ENCODE peak calls at places on chromosomes 1 and 21, in six cellular contexts. One of them, this sample, is unnamed.
A peak's percentile ranks its signal among the peaks of the same experiment; 100 is the strongest.

GRCh38 chr1:209030454-209031167 is 552.9 kb upstream of the CAMK1G start:
- DNase-seq in body of pancreas: peak; percentile 84
- DNase-seq in astrocyte of the spinal cord: no peak
- DNase-seq in foreskin fibroblast: no peak
- DNase-seq in psoas muscle: no peak
- DNase-seq in pancreas: peak; percentile 77
- DNase-seq in this sample: no peak

GRCh38 chr1:223231011-223231572 is 88.0 kb upstream of the TLR5 start:
- DNase-seq in body of pancreas: no peak
- DNase-seq in astrocyte of the spinal cord: no peak
- DNase-seq in foreskin fibroblast: no peak
- DNase-seq in psoas muscle: no peak
- DNase-seq in pancreas: no peak
- DNase-seq in this sample: no peak

GRCh38 chr1:174818951-174819350 is 180.8 kb upstream of the CACYBP start:
- DNase-seq in body of pancreas: no peak
- DNase-seq in astrocyte of the spinal cord: no peak
- DNase-seq in foreskin fibroblast: no peak
- DNase-seq in psoas muscle: no peak
- DNase-seq in pancreas: no peak
- DNase-seq in this sample: no peak

GRCh38 chr1:55128418-55128817 is 86.7 kb downstream of the USP24 start:
- DNase-seq in body of pancreas: no peak
- DNase-seq in astrocyte of the spinal cord: no peak
- DNase-seq in foreskin fibroblast: no peak
- DNase-seq in psoas muscle: no peak
- DNase-seq in pancreas: no peak
- DNase-seq in this sample: no peak

GRCh38 chr1:84020151-84020550 is 21.2 kb upstream of the TTLL7 start:
- DNase-seq in body of pancreas: peak; percentile 28
- DNase-seq in astrocyte of the spinal cord: no peak
- DNase-seq in foreskin fibroblast: no peak
- DNase-seq in psoas muscle: no peak
- DNase-seq in pancreas: peak; percentile 7
- DNase-seq in this sample: no peak

GRCh38 chr1:4854379-4854778 is 200.0 kb downstream of the AJAP1 start:
- DNase-seq in body of pancreas: no peak
- DNase-seq in astrocyte of the spinal cord: no peak
- DNase-seq in foreskin fibroblast: no peak
- DNase-seq in psoas muscle: no peak
- DNase-seq in pancreas: no peak
- DNase-seq in this sample: no peak

GRCh38 chr1:162878000-162878596 is 17.1 kb upstream of the CCDC190 start:
- DNase-seq in body of pancreas: peak; percentile 59
- DNase-seq in astrocyte of the spinal cord: peak; percentile 90
- DNase-seq in foreskin fibroblast: peak; percentile 81
- DNase-seq in psoas muscle: peak; percentile 33
- DNase-seq in pancreas: peak; percentile 21
- DNase-seq in this sample: peak; percentile 38

GRCh38 chr21:42414928-42415769 is 11.4 kb downstream of the UBASH3A start:
- DNase-seq in body of pancreas: peak; percentile 41
- DNase-seq in astrocyte of the spinal cord: peak; percentile 65
- DNase-seq in foreskin fibroblast: no peak
- DNase-seq in psoas muscle: no peak
- DNase-seq in pancreas: no peak
- DNase-seq in this sample: no peak

GRCh38 chr1:244450597-244451538 is 841 bp downstream of the ADSS2 start:
- DNase-seq in body of pancreas: peak; percentile 43
- DNase-seq in astrocyte of the spinal cord: peak; percentile 71
- DNase-seq in foreskin fibroblast: peak; percentile 64
- DNase-seq in psoas muscle: peak; percentile 63
- DNase-seq in pancreas: peak; percentile 32
- DNase-seq in this sample: peak; percentile 48

GRCh38 chr21:31235671-31236450 is 108.2 kb downstream of the TIAM1 start:
- DNase-seq in body of pancreas: no peak
- DNase-seq in astrocyte of the spinal cord: peak; percentile 47
- DNase-seq in foreskin fibroblast: no peak
- DNase-seq in psoas muscle: no peak
- DNase-seq in pancreas: no peak
- DNase-seq in this sample: no peak

GRCh38 chr1:245234217-245235120 is 79.7 kb downstream of the KIF26B start:
- DNase-seq in body of pancreas: peak; percentile 76
- DNase-seq in astrocyte of the spinal cord: peak; percentile 49
- DNase-seq in foreskin fibroblast: no peak
- DNase-seq in psoas muscle: no peak
- DNase-seq in pancreas: peak; percentile 65
- DNase-seq in this sample: no peak

GRCh38 chr1:56527548-56528302 is 51.6 kb downstream of the PLPP3 start:
- DNase-seq in body of pancreas: no peak
- DNase-seq in astrocyte of the spinal cord: no peak
- DNase-seq in foreskin fibroblast: peak; percentile 29
- DNase-seq in psoas muscle: no peak
- DNase-seq in pancreas: no peak
- DNase-seq in this sample: no peak

GRCh38 chr1:224503161-224504118 is 68.8 kb upstream of the WDR26 start:
- DNase-seq in body of pancreas: peak; percentile 98
- DNase-seq in astrocyte of the spinal cord: peak; percentile 92
- DNase-seq in foreskin fibroblast: peak; percentile 89
- DNase-seq in psoas muscle: peak; percentile 88
- DNase-seq in pancreas: peak; percentile 98
- DNase-seq in this sample: no peak

GRCh38 chr1:96358057-96358456 is 363.5 kb upstream of the PTBP2 start:
- DNase-seq in body of pancreas: no peak
- DNase-seq in astrocyte of the spinal cord: no peak
- DNase-seq in foreskin fibroblast: no peak
- DNase-seq in psoas muscle: no peak
- DNase-seq in pancreas: no peak
- DNase-seq in this sample: no peak

GRCh38 chr1:72051538-72051937 is 230.8 kb downstream of the NEGR1 start:
- DNase-seq in body of pancreas: no peak
- DNase-seq in astrocyte of the spinal cord: peak; percentile 27
- DNase-seq in foreskin fibroblast: no peak
- DNase-seq in psoas muscle: no peak
- DNase-seq in pancreas: no peak
- DNase-seq in this sample: no peak

GRCh38 chr1:48472747-48473146 is 743 bp upstream of the SPATA6 start:
- DNase-seq in body of pancreas: no peak
- DNase-seq in astrocyte of the spinal cord: no peak
- DNase-seq in foreskin fibroblast: no peak
- DNase-seq in psoas muscle: no peak
- DNase-seq in pancreas: no peak
- DNase-seq in this sample: no peak

GRCh38 chr1:48471103-48471502 is 901 bp downstream of the SPATA6 start:
- DNase-seq in body of pancreas: no peak
- DNase-seq in astrocyte of the spinal cord: peak; percentile 22
- DNase-seq in foreskin fibroblast: no peak
- DNase-seq in psoas muscle: peak; percentile 33
- DNase-seq in pancreas: no peak
- DNase-seq in this sample: no peak

GRCh38 chr1:48470506-48470905 is 1.5 kb downstream of the SPATA6 start:
- DNase-seq in body of pancreas: peak; percentile 49
- DNase-seq in astrocyte of the spinal cord: peak; percentile 41
- DNase-seq in foreskin fibroblast: no peak
- DNase-seq in psoas muscle: peak; percentile 26
- DNase-seq in pancreas: no peak
- DNase-seq in this sample: no peak

GRCh38 chr1:48471603-48472576 is at the start of gene SPATA6:
- DNase-seq in body of pancreas: peak; percentile 97
- DNase-seq in astrocyte of the spinal cord: peak; percentile 95
- DNase-seq in foreskin fibroblast: peak; percentile 91
- DNase-seq in psoas muscle: peak; percentile 97
- DNase-seq in pancreas: peak; percentile 97
- DNase-seq in this sample: peak; percentile 84

GRCh38 chr1:48469616-48470500 is 2.1 kb downstream of the SPATA6 start:
- DNase-seq in body of pancreas: peak; percentile 83
- DNase-seq in astrocyte of the spinal cord: peak; percentile 82
- DNase-seq in foreskin fibroblast: peak; percentile 75
- DNase-seq in psoas muscle: peak; percentile 50
- DNase-seq in pancreas: peak; percentile 64
- DNase-seq in this sample: no peak
- H3K4me3 ChIP-seq in body of pancreas: no peak overlapping the region
- H3K4me3 ChIP-seq in astrocyte of the spinal cord: peak overlapping the region; percentile 33
- H3K4me3 ChIP-seq in foreskin fibroblast: peak overlapping the region; percentile 84
- H3K4me3 ChIP-seq in psoas muscle: peak overlapping the region; percentile 84
- H3K4me3 ChIP-seq in pancreas: peak overlapping the region; percentile 29
- H3K4me3 ChIP-seq in this sample: no peak overlapping the region

GRCh38 chr21:36120304-36120902 is 14.5 kb upstream of the CBR3 start:
- DNase-seq in body of pancreas: peak; percentile 43
- DNase-seq in astrocyte of the spinal cord: no peak
- DNase-seq in foreskin fibroblast: no peak
- DNase-seq in psoas muscle: peak; percentile 50
- DNase-seq in pancreas: no peak
- DNase-seq in this sample: no peak
- H3K4me3 ChIP-seq in body of pancreas: no peak overlapping the region
- H3K4me3 ChIP-seq in astrocyte of the spinal cord: no peak overlapping the region
- H3K4me3 ChIP-seq in foreskin fibroblast: no peak overlapping the region
- H3K4me3 ChIP-seq in psoas muscle: no peak overlapping the region
- H3K4me3 ChIP-seq in pancreas: no peak overlapping the region
- H3K4me3 ChIP-seq in this sample: no peak overlapping the region

GRCh38 chr1:151716771-151717631 is at the start of gene CELF3:
- DNase-seq in body of pancreas: peak; percentile 58
- DNase-seq in astrocyte of the spinal cord: no peak
- DNase-seq in foreskin fibroblast: no peak
- DNase-seq in psoas muscle: no peak
- DNase-seq in pancreas: peak; percentile 27
- DNase-seq in this sample: peak; percentile 52
- H3K4me3 ChIP-seq in body of pancreas: no peak within 1 kb of the TSS
- H3K4me3 ChIP-seq in astrocyte of the spinal cord: no peak within 1 kb of the TSS
- H3K4me3 ChIP-seq in foreskin fibroblast: no peak within 1 kb of the TSS
- H3K4me3 ChIP-seq in psoas muscle: peak within 1 kb of the TSS; percentile 9
- H3K4me3 ChIP-seq in pancreas: no peak within 1 kb of the TSS
- H3K4me3 ChIP-seq in this sample: peak within 1 kb of the TSS; percentile 21

GRCh38 chr1:24929091-24929875 is 793 bp downstream of the RUNX3 start:
- DNase-seq in body of pancreas: no peak
- DNase-seq in astrocyte of the spinal cord: no peak
- DNase-seq in foreskin fibroblast: no peak
- DNase-seq in psoas muscle: no peak
- DNase-seq in pancreas: no peak
- DNase-seq in this sample: no peak
- H3K4me3 ChIP-seq in body of pancreas: no peak overlapping the region
- H3K4me3 ChIP-seq in astrocyte of the spinal cord: peak overlapping the region; percentile 5
- H3K4me3 ChIP-seq in foreskin fibroblast: peak overlapping the region; percentile 22
- H3K4me3 ChIP-seq in psoas muscle: peak overlapping the region; percentile 49
- H3K4me3 ChIP-seq in pancreas: peak overlapping the region; percentile 35
- H3K4me3 ChIP-seq in this sample: peak overlapping the region; percentile 56

GRCh38 chr21:17828223-17828622 is 9.1 kb upstream of the C21orf91 start:
- DNase-seq in body of pancreas: no peak
- DNase-seq in astrocyte of the spinal cord: peak; percentile 51
- DNase-seq in foreskin fibroblast: no peak
- DNase-seq in psoas muscle: no peak
- DNase-seq in pancreas: no peak
- DNase-seq in this sample: no peak
- H3K4me3 ChIP-seq in body of pancreas: no peak overlapping the region
- H3K4me3 ChIP-seq in astrocyte of the spinal cord: no peak overlapping the region
- H3K4me3 ChIP-seq in foreskin fibroblast: no peak overlapping the region
- H3K4me3 ChIP-seq in psoas muscle: no peak overlapping the region
- H3K4me3 ChIP-seq in pancreas: no peak overlapping the region
- H3K4me3 ChIP-seq in this sample: no peak overlapping the region

GRCh38 chr1:20478072-20478660 is 7.8 kb downstream of the CAMK2N1 start:
- DNase-seq in body of pancreas: no peak
- DNase-seq in astrocyte of the spinal cord: no peak
- DNase-seq in foreskin fibroblast: no peak
- DNase-seq in psoas muscle: no peak
- DNase-seq in pancreas: no peak
- DNase-seq in this sample: no peak

GRCh38 chr1:20481643-20482498 is 4.1 kb downstream of the CAMK2N1 start:
- DNase-seq in body of pancreas: no peak
- DNase-seq in astrocyte of the spinal cord: no peak
- DNase-seq in foreskin fibroblast: no peak
- DNase-seq in psoas muscle: no peak
- DNase-seq in pancreas: no peak
- DNase-seq in this sample: no peak

GRCh38 chr1:20480261-20481157 is 5.5 kb downstream of the CAMK2N1 start:
- DNase-seq in body of pancreas: peak; percentile 41
- DNase-seq in astrocyte of the spinal cord: no peak
- DNase-seq in foreskin fibroblast: no peak
- DNase-seq in psoas muscle: no peak
- DNase-seq in pancreas: no peak
- DNase-seq in this sample: no peak

GRCh38 chr1:20481158-20481617 is 4.8 kb downstream of the CAMK2N1 start:
- DNase-seq in body of pancreas: no peak
- DNase-seq in astrocyte of the spinal cord: no peak
- DNase-seq in foreskin fibroblast: no peak
- DNase-seq in psoas muscle: no peak
- DNase-seq in pancreas: no peak
- DNase-seq in this sample: no peak

GRCh38 chr1:20479840-20480239 is 6.2 kb downstream of the CAMK2N1 start:
- DNase-seq in body of pancreas: no peak
- DNase-seq in astrocyte of the spinal cord: no peak
- DNase-seq in foreskin fibroblast: no peak
- DNase-seq in psoas muscle: no peak
- DNase-seq in pancreas: no peak
- DNase-seq in this sample: no peak
- H3K4me3 ChIP-seq in body of pancreas: no peak overlapping the region
- H3K4me3 ChIP-seq in astrocyte of the spinal cord: no peak overlapping the region
- H3K4me3 ChIP-seq in foreskin fibroblast: no peak overlapping the region
- H3K4me3 ChIP-seq in psoas muscle: no peak overlapping the region
- H3K4me3 ChIP-seq in pancreas: no peak overlapping the region
- H3K4me3 ChIP-seq in this sample: no peak overlapping the region

DNA sequence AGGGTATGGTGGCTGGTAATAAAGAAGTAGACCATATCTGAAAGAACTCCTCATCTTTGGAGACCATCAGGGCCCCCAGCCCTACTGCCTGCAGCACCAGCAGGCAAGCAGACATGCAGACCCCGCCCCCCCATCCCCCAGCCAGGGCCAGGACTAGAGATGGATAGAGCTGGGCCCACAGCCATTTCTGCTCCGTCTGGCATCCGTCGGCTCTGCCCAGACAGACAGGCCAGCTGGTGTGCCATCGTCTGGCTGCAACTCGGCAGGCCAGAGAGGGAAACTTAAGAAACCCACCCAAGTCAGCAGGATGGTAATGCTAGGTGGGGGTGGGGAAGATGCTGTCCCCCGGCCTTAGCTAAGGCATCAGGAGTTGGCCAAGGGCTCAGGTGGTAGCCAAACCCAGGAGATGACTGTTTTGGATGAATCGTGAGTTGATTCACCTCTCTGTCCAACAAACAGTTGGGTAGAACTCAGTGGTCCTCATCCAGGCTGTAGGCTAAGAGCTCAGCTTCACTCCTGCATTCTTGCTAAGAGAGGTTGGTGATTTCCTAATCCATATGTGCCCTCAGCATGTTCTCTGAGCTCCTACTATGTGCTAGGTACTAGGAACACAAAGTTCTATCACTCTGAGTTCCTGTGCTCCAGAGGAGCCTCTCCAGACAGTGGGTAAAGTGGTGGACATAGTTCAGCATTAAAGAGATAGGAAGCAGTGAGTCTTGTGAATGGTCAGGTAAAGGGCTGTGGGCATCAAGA is 23.2 kb upstream of the TMEM222 start:
- DNase-seq in body of pancreas: no peak
- DNase-seq in astrocyte of the spinal cord: no peak
- DNase-seq in foreskin fibroblast: no peak
- DNase-seq in psoas muscle: no peak
- DNase-seq in pancreas: no peak
- DNase-seq in this sample: no peak
- H3K4me3 ChIP-seq in body of pancreas: no peak overlapping the region
- H3K4me3 ChIP-seq in astrocyte of the spinal cord: no peak overlapping the region
- H3K4me3 ChIP-seq in foreskin fibroblast: no peak overlapping the region
- H3K4me3 ChIP-seq in psoas muscle: no peak overlapping the region
- H3K4me3 ChIP-seq in pancreas: no peak overlapping the region
- H3K4me3 ChIP-seq in this sample: no peak overlapping the region

GRCh38 chr1:92953491-92953890 is 7.8 kb downstream of the DIPK1A start:
- DNase-seq in body of pancreas: no peak
- DNase-seq in astrocyte of the spinal cord: no peak
- DNase-seq in foreskin fibroblast: no peak
- DNase-seq in psoas muscle: no peak
- DNase-seq in pancreas: no peak
- DNase-seq in this sample: peak; percentile 73
- H3K4me3 ChIP-seq in body of pancreas: no peak overlapping the region
- H3K4me3 ChIP-seq in astrocyte of the spinal cord: no peak overlapping the region
- H3K4me3 ChIP-seq in foreskin fibroblast: no peak overlapping the region
- H3K4me3 ChIP-seq in psoas muscle: no peak overlapping the region
- H3K4me3 ChIP-seq in pancreas: no peak overlapping the region
- H3K4me3 ChIP-seq in this sample: peak overlapping the region; percentile 6

This sample was measured in Jurkat, Clone E6-1.